ENCODE peak calls at places on chromosome 16, in eight cellular contexts. P is cortex of kidney, W is globus pallidus, O is activated T-helper 1 cell treated with Interleukin-2 at 50 U/mL for 16 hours, X is AG04450, Z is AG08395, S is HS-5, T is NCI-H446. L is an unnamed sample.

GRCh38 chr16:84628226-84628731 is 10.4 kb upstream of the COTL1 start:
- DNase-seq in X (no peak), P (no peak), T (no peak), W (no peak), S (no peak), O (no peak), Z (no peak), L (no peak)

GRCh38 chr16:12293913-12294312 is 317.4 kb downstream of the SNX29 start:
- DNase-seq in W (no peak), P (no peak), X (no peak), Z (no peak), T (no peak), S (no peak), O (no peak), L (no peak)

GRCh38 chr16:66295191-66295590 is 71.3 kb upstream of the CDH5 start:
- DNase-seq in W (no peak), P (no peak), O (no peak), Z (no peak), X (no peak), S (no peak), T (no peak), L (no peak)

GRCh38 chr16:89122322-89122831 is 28.7 kb downstream of the ACSF3 start:
- DNase-seq in S (no peak), P (no peak), Z (no peak), T (no peak), W (no peak), O (peak), X (no peak), L (no peak)

GRCh38 chr16:15055141-15056053 is 477 bp downstream of the NTAN1 start:
- DNase-seq in T (no peak), P (no peak), O (no peak), X (no peak), W (no peak), S (no peak), Z (peak), L (no peak)

GRCh38 chr16:79610771-79611170 is 10.2 kb upstream of the MAF start:
- DNase-seq in Z (no peak), O (no peak), W (no peak), T (no peak), S (no peak), X (no peak), P (no peak), L (no peak)

GRCh38 chr16:67723151-67723915 is 4.2 kb upstream of the GFOD2 start:
- DNase-seq in S (peak), O (no peak), W (no peak), Z (peak), X (peak), P (no peak), T (no peak), L (peak)

GRCh38 chr16:22623351-22623781 is 112.7 kb downstream of the NPIPB5 start:
- DNase-seq in S (peak), P (no peak), O (no peak), X (no peak), W (no peak), Z (no peak), T (no peak), L (peak)

GRCh38 chr16:6528217-6528616 is 804.4 kb upstream of the RBFOX1 start:
- DNase-seq in P (no peak), W (no peak), Z (no peak), X (no peak), T (no peak), S (no peak), O (no peak), L (no peak)

GRCh38 chr16:23952128-23953041 is 116.6 kb downstream of the PRKCB start:
- DNase-seq in O (no peak), P (no peak), S (no peak), Z (no peak), T (no peak), X (no peak), W (peak), L (no peak)

GRCh38 chr16:57863434-57864160 is 61.3 kb upstream of the KIFC3 start:
- DNase-seq in Z (peak), X (peak), P (no peak), W (peak), O (no peak), T (no peak), S (peak), L (peak)

GRCh38 chr16:23288209-23288608 is 13.9 kb upstream of the SCNN1B start:
- DNase-seq in S (no peak), X (no peak), Z (no peak), W (no peak), O (no peak), P (no peak), T (no peak), L (no peak)

GRCh38 chr16:67993207-67994036 is 5.9 kb downstream of the DPEP2 start:
- DNase-seq in P (no peak), T (no peak), X (peak), S (no peak), Z (peak), W (peak), O (peak), L (no peak)

GRCh38 chr16:85750827-85751641 is at the start of gene C16orf74:
- DNase-seq in O (no peak), P (no peak), X (no peak), S (no peak), T (no peak), Z (peak), W (no peak), L (no peak)

GRCh38 chr16:89326721-89327120 is 109.2 kb downstream of the ZNF778 start:
- DNase-seq in X (no peak), Z (no peak), W (no peak), T (no peak), S (no peak), O (no peak), P (no peak), L (no peak)

GRCh38 chr16:46730126-46730525 is 18.0 kb downstream of the MYLK3 start:
- DNase-seq in Z (no peak), S (no peak), W (no peak), P (no peak), X (no peak), O (no peak), T (no peak), L (no peak)

GRCh38 chr16:2928796-2929195 is 17.1 kb downstream of the FLYWCH1 start:
- DNase-seq in Z (no peak), P (no peak), W (no peak), X (no peak), O (no peak), S (no peak), T (no peak), L (no peak)

GRCh38 chr16:57373117-57373947 is 1.0 kb downstream of the CX3CL1 start:
- DNase-seq in T (no peak), Z (no peak), O (no peak), S (no peak), P (no peak), W (no peak), X (no peak), L (no peak)

GRCh38 chr16:35188288-35189155 is 1729.1 kb downstream of the TP53TG3F start:
- DNase-seq in S (no peak), P (no peak), Z (no peak), W (no peak), O (no peak), X (no peak), T (no peak), L (no peak)

GRCh38 chr16:48580925-48581500 is 29.0 kb downstream of the N4BP1 start:
- DNase-seq in X (no peak), Z (no peak), S (no peak), P (no peak), W (no peak), T (no peak), O (no peak), L (no peak)

GRCh38 chr16:79434771-79435170 is 165.8 kb downstream of the MAF start:
- DNase-seq in P (no peak), Z (no peak), W (no peak), S (no peak), T (no peak), O (no peak), X (no peak), L (no peak)

GRCh38 chr16:54203851-54204505 is 82.6 kb downstream of the IRX3 start:
- DNase-seq in Z (no peak), T (no peak), W (no peak), O (no peak), P (no peak), X (no peak), S (no peak), L (no peak)

GRCh38 chr16:49857423-49858181 is 1.7 kb upstream of the ZNF423 start:
- DNase-seq in X (no peak), W (no peak), P (no peak), O (no peak), S (no peak), T (peak), Z (peak), L (no peak)

GRCh38 chr16:56462064-56462796 is 10.9 kb downstream of the OGFOD1 start:
- DNase-seq in T (no peak), O (no peak), X (no peak), S (no peak), Z (no peak), W (no peak), P (no peak), L (no peak)

GRCh38 chr16:23274968-23275367 is 27.1 kb upstream of the SCNN1B start:
- DNase-seq in X (no peak), T (no peak), O (no peak), S (no peak), P (no peak), W (no peak), Z (no peak), L (no peak)

GRCh38 chr16:86382774-86383407 is 127.4 kb upstream of the FOXF1 start:
- DNase-seq in T (no peak), P (no peak), Z (no peak), X (no peak), W (no peak), O (no peak), S (no peak), L (no peak)

GRCh38 chr16:48641770-48642169 is 31.8 kb upstream of the N4BP1 start:
- DNase-seq in X (no peak), S (no peak), T (no peak), O (no peak), P (no peak), W (no peak), Z (no peak), L (no peak)

GRCh38 chr16:4358831-4359561 is 7.9 kb upstream of the PAM16 start:
- DNase-seq in X (no peak), T (no peak), Z (peak), W (no peak), P (no peak), O (peak), S (no peak), L (no peak)

GRCh38 chr16:84396537-84397008 is 28.2 kb downstream of the ATP2C2 start:
- DNase-seq in T (no peak), X (no peak), Z (no peak), W (no peak), S (no peak), O (no peak), P (no peak), L (no peak)

L was measured in AG04449.